ENCODE peak calls at places on chromosomes 3 and 15, in six cellular contexts. One of them, this sample, is unnamed.
A peak's percentile ranks its signal among the peaks of the same experiment; 100 is the strongest.

GRCh38 chr3:172024679-172025078 is 14.7 kb upstream of the FNDC3B start:
- DNase-seq in T-helper 17 cell: no peak
- DNase-seq in CD4-positive, alpha-beta T cell: no peak
- DNase-seq in non-pigmented ciliary epithelial cell: no peak
- DNase-seq in activated naive CD8-positive, alpha-beta T cell treated with anti-CD3 and anti-CD28 coated beads, Interleukin-2, amount 50 U/mL, for 24 hours: no peak
- DNase-seq in stimulated activated naive CD8-positive, alpha-beta T cell treated with anti-CD3 and anti-CD28 coated beads, Interleukin-15, Interleukin-2, amounts not matched to agents 100 U/mL and 50 U/mL, for 24 hours: no peak
- DNase-seq in this sample: no peak

GRCh38 chr3:55511895-55512585 is 24.9 kb upstream of the WNT5A start:
- DNase-seq in stimulated activated naive CD8-positive, alpha-beta T cell treated with anti-CD3 and anti-CD28 coated beads, Interleukin-15, Interleukin-2, amounts not matched to agents 100 U/mL and 50 U/mL, for 24 hours: no peak
- DNase-seq in CD4-positive, alpha-beta T cell: no peak
- DNase-seq in non-pigmented ciliary epithelial cell: no peak
- DNase-seq in activated naive CD8-positive, alpha-beta T cell treated with anti-CD3 and anti-CD28 coated beads, Interleukin-2, amount 50 U/mL, for 24 hours: no peak
- DNase-seq in T-helper 17 cell: no peak
- DNase-seq in this sample: no peak

GRCh38 chr3:50230106-50230832 is 5.7 kb upstream of the GNAI2 start:
- DNase-seq in CD4-positive, alpha-beta T cell: no peak
- DNase-seq in stimulated activated naive CD8-positive, alpha-beta T cell treated with anti-CD3 and anti-CD28 coated beads, Interleukin-15, Interleukin-2, amounts not matched to agents 100 U/mL and 50 U/mL, for 24 hours: no peak
- DNase-seq in activated naive CD8-positive, alpha-beta T cell treated with anti-CD3 and anti-CD28 coated beads, Interleukin-2, amount 50 U/mL, for 24 hours: no peak
- DNase-seq in T-helper 17 cell: no peak
- DNase-seq in non-pigmented ciliary epithelial cell: no peak
- DNase-seq in this sample: no peak

GRCh38 chr3:128545120-128545752 is 52.2 kb upstream of the GATA2 start:
- DNase-seq in stimulated activated naive CD8-positive, alpha-beta T cell treated with anti-CD3 and anti-CD28 coated beads, Interleukin-15, Interleukin-2, amounts not matched to agents 100 U/mL and 50 U/mL, for 24 hours: no peak
- DNase-seq in non-pigmented ciliary epithelial cell: no peak
- DNase-seq in activated naive CD8-positive, alpha-beta T cell treated with anti-CD3 and anti-CD28 coated beads, Interleukin-2, amount 50 U/mL, for 24 hours: no peak
- DNase-seq in T-helper 17 cell: no peak
- DNase-seq in CD4-positive, alpha-beta T cell: no peak
- DNase-seq in this sample: no peak

GRCh38 chr15:45891766-45892165 is 256.9 kb downstream of the SQOR start:
- DNase-seq in activated naive CD8-positive, alpha-beta T cell treated with anti-CD3 and anti-CD28 coated beads, Interleukin-2, amount 50 U/mL, for 24 hours: no peak
- DNase-seq in CD4-positive, alpha-beta T cell: no peak
- DNase-seq in stimulated activated naive CD8-positive, alpha-beta T cell treated with anti-CD3 and anti-CD28 coated beads, Interleukin-15, Interleukin-2, amounts not matched to agents 100 U/mL and 50 U/mL, for 24 hours: no peak
- DNase-seq in non-pigmented ciliary epithelial cell: no peak
- DNase-seq in T-helper 17 cell: no peak
- DNase-seq in this sample: no peak

GRCh38 chr3:69484507-69485393 is 98.9 kb upstream of the FRMD4B start:
- DNase-seq in non-pigmented ciliary epithelial cell: no peak
- DNase-seq in CD4-positive, alpha-beta T cell: no peak
- DNase-seq in activated naive CD8-positive, alpha-beta T cell treated with anti-CD3 and anti-CD28 coated beads, Interleukin-2, amount 50 U/mL, for 24 hours: no peak
- DNase-seq in T-helper 17 cell: no peak
- DNase-seq in stimulated activated naive CD8-positive, alpha-beta T cell treated with anti-CD3 and anti-CD28 coated beads, Interleukin-15, Interleukin-2, amounts not matched to agents 100 U/mL and 50 U/mL, for 24 hours: no peak
- DNase-seq in this sample: no peak

GRCh38 chr15:63978511-63979226 is 67.6 kb downstream of the DAPK2 start:
- DNase-seq in activated naive CD8-positive, alpha-beta T cell treated with anti-CD3 and anti-CD28 coated beads, Interleukin-2, amount 50 U/mL, for 24 hours: no peak
- DNase-seq in non-pigmented ciliary epithelial cell: no peak
- DNase-seq in stimulated activated naive CD8-positive, alpha-beta T cell treated with anti-CD3 and anti-CD28 coated beads, Interleukin-15, Interleukin-2, amounts not matched to agents 100 U/mL and 50 U/mL, for 24 hours: no peak
- DNase-seq in CD4-positive, alpha-beta T cell: no peak
- DNase-seq in T-helper 17 cell: no peak
- DNase-seq in this sample: no peak

GRCh38 chr15:85297537-85297936 is 82.9 kb upstream of the AKAP13 start:
- DNase-seq in activated naive CD8-positive, alpha-beta T cell treated with anti-CD3 and anti-CD28 coated beads, Interleukin-2, amount 50 U/mL, for 24 hours: no peak
- DNase-seq in CD4-positive, alpha-beta T cell: no peak
- DNase-seq in T-helper 17 cell: no peak
- DNase-seq in stimulated activated naive CD8-positive, alpha-beta T cell treated with anti-CD3 and anti-CD28 coated beads, Interleukin-15, Interleukin-2, amounts not matched to agents 100 U/mL and 50 U/mL, for 24 hours: no peak
- DNase-seq in non-pigmented ciliary epithelial cell: no peak
- DNase-seq in this sample: no peak

GRCh38 chr3:168654700-168655099 is 559.0 kb upstream of the GOLIM4 start:
- DNase-seq in stimulated activated naive CD8-positive, alpha-beta T cell treated with anti-CD3 and anti-CD28 coated beads, Interleukin-15, Interleukin-2, amounts not matched to agents 100 U/mL and 50 U/mL, for 24 hours: no peak
- DNase-seq in non-pigmented ciliary epithelial cell: no peak
- DNase-seq in T-helper 17 cell: no peak
- DNase-seq in activated naive CD8-positive, alpha-beta T cell treated with anti-CD3 and anti-CD28 coated beads, Interleukin-2, amount 50 U/mL, for 24 hours: no peak
- DNase-seq in CD4-positive, alpha-beta T cell: no peak
- DNase-seq in this sample: no peak

GRCh38 chr3:59802045-59802444 is 752.2 kb upstream of the CFAP20DC start:
- DNase-seq in CD4-positive, alpha-beta T cell: no peak
- DNase-seq in activated naive CD8-positive, alpha-beta T cell treated with anti-CD3 and anti-CD28 coated beads, Interleukin-2, amount 50 U/mL, for 24 hours: no peak
- DNase-seq in T-helper 17 cell: no peak
- DNase-seq in non-pigmented ciliary epithelial cell: no peak
- DNase-seq in stimulated activated naive CD8-positive, alpha-beta T cell treated with anti-CD3 and anti-CD28 coated beads, Interleukin-15, Interleukin-2, amounts not matched to agents 100 U/mL and 50 U/mL, for 24 hours: no peak
- DNase-seq in this sample: no peak

GRCh38 chr3:136698361-136698760 is 53.8 kb downstream of the STAG1 start:
- DNase-seq in CD4-positive, alpha-beta T cell: no peak
- DNase-seq in activated naive CD8-positive, alpha-beta T cell treated with anti-CD3 and anti-CD28 coated beads, Interleukin-2, amount 50 U/mL, for 24 hours: no peak
- DNase-seq in T-helper 17 cell: no peak
- DNase-seq in non-pigmented ciliary epithelial cell: no peak
- DNase-seq in stimulated activated naive CD8-positive, alpha-beta T cell treated with anti-CD3 and anti-CD28 coated beads, Interleukin-15, Interleukin-2, amounts not matched to agents 100 U/mL and 50 U/mL, for 24 hours: no peak
- DNase-seq in this sample: no peak

GRCh38 chr3:150329408-150329807 is 78.7 kb upstream of the TSC22D2 start:
- DNase-seq in non-pigmented ciliary epithelial cell: no peak
- DNase-seq in CD4-positive, alpha-beta T cell: no peak
- DNase-seq in activated naive CD8-positive, alpha-beta T cell treated with anti-CD3 and anti-CD28 coated beads, Interleukin-2, amount 50 U/mL, for 24 hours: no peak
- DNase-seq in stimulated activated naive CD8-positive, alpha-beta T cell treated with anti-CD3 and anti-CD28 coated beads, Interleukin-15, Interleukin-2, amounts not matched to agents 100 U/mL and 50 U/mL, for 24 hours: no peak
- DNase-seq in T-helper 17 cell: no peak
- DNase-seq in this sample: no peak

GRCh38 chr15:75171408-75171807 is 30.3 kb upstream of the C15orf39 start:
- DNase-seq in CD4-positive, alpha-beta T cell: no peak
- DNase-seq in non-pigmented ciliary epithelial cell: peak; percentile 73
- DNase-seq in stimulated activated naive CD8-positive, alpha-beta T cell treated with anti-CD3 and anti-CD28 coated beads, Interleukin-15, Interleukin-2, amounts not matched to agents 100 U/mL and 50 U/mL, for 24 hours: peak; percentile 68
- DNase-seq in T-helper 17 cell: no peak
- DNase-seq in activated naive CD8-positive, alpha-beta T cell treated with anti-CD3 and anti-CD28 coated beads, Interleukin-2, amount 50 U/mL, for 24 hours: peak; percentile 61
- DNase-seq in this sample: no peak

GRCh38 chr15:93049914-93050534 is 39.0 kb downstream of the RGMA start:
- DNase-seq in CD4-positive, alpha-beta T cell: no peak
- DNase-seq in non-pigmented ciliary epithelial cell: no peak
- DNase-seq in T-helper 17 cell: no peak
- DNase-seq in activated naive CD8-positive, alpha-beta T cell treated with anti-CD3 and anti-CD28 coated beads, Interleukin-2, amount 50 U/mL, for 24 hours: no peak
- DNase-seq in stimulated activated naive CD8-positive, alpha-beta T cell treated with anti-CD3 and anti-CD28 coated beads, Interleukin-15, Interleukin-2, amounts not matched to agents 100 U/mL and 50 U/mL, for 24 hours: no peak
- DNase-seq in this sample: no peak